ENCODE peak calls at places on chromosomes 11 and 22, in four cellular contexts. N, G, S and K are unnamed samples.

GRCh38 chr11:78256962-78257361 is 68.2 kb downstream of the USP35 start:
- DNase-seq in N (no peak), S (no peak), G (peak; percentile 53), K (no peak)

GRCh38 chr11:84894666-84895065 is 732.5 kb downstream of the DLG2 start:
- DNase-seq in S (no peak), G (no peak), N (no peak), K (no peak)

GRCh38 chr22:26529345-26529744 is 17.1 kb upstream of the TFIP11 start:
- DNase-seq in G (no peak), N (peak; percentile 39), S (no peak), K (no peak)

GRCh38 chr11:10298342-10298741 is 4.3 kb upstream of the SBF2 start:
- DNase-seq in S (no peak), N (peak; percentile 42), G (no peak), K (peak; percentile 57)

GRCh38 chr22:33274941-33275443 is 216.8 kb upstream of the SYN3 start:
- DNase-seq in N (no peak), S (no peak), G (no peak), K (no peak)

GRCh38 chr11:27720277-27720830 is 20.1 kb upstream of the BDNF start:
- DNase-seq in N (no peak), S (no peak), G (peak; percentile 48), K (no peak)

GRCh38 chr11:126186708-126187481 is 24.6 kb downstream of the RPUSD4 start:
- DNase-seq in G (no peak), S (no peak), N (peak; percentile 87), K (no peak)

GRCh38 chr22:21856197-21856596 is 11.2 kb downstream of the MAPK1 start:
- DNase-seq in G (peak; percentile 53), S (no peak), N (no peak), K (no peak)

GRCh38 chr11:36635463-36635862 is 37.4 kb upstream of the RAG2 start:
- DNase-seq in S (no peak), N (no peak), G (no peak), K (no peak)
- TF ChIP-seq POLR2AphosphoS5 in S (no peak), N (no peak), G (no peak), K (no peak)

DNA sequence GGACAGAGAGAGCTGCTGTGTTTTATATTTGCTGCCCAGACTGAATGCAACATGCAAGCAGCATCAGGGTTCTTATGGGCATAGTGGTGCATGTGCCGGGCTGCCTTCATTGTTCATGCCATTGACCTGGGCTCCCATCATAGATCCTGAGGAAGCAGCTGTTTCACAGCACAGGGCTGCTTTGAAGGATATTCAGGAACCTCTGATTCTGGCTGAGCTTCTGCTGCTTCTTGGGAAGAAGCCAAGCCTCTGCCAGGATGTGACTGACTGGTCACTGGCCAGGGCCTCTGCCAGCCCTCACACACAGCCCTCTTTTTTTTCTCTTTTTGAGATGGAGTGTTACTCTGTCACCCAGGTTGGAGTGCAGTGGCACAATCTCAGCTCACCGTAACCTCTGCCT is 43.3 kb downstream of the CYB5R2 start:
- DNase-seq in N (no peak), S (no peak), G (no peak), K (no peak)
- TF ChIP-seq TAF1 in N (no peak), S (no peak), G (no peak), K (no peak)

GRCh38 chr11:131957891-131958290 is 587.5 kb downstream of the NTM start:
- DNase-seq in S (no peak), G (no peak), N (no peak), K (no peak)
- TF ChIP-seq POLR2AphosphoS5 in S (no peak), G (no peak), N (no peak), K (no peak)

GRCh38 chr11:65529475-65530156 is 4.7 kb downstream of the SCYL1 start:
- DNase-seq in N (peak; percentile 50), G (no peak), S (no peak), K (no peak)
- TF ChIP-seq TAF1 in N (no peak), G (no peak), S (no peak), K (no peak)

GRCh38 chr11:16605971-16606783 is 132.3 kb upstream of the C11orf58 start:
- DNase-seq in N (peak; percentile 75), G (peak; percentile 73), S (peak; percentile 74), K (peak; percentile 62)

GRCh38 chr11:16605440-16605970 is 132.9 kb upstream of the C11orf58 start:
- DNase-seq in G (peak; percentile 37), N (no peak), S (no peak), K (no peak)

GRCh38 chr11:16604784-16605439 is 133.5 kb upstream of the C11orf58 start:
- DNase-seq in N (no peak), S (no peak), G (peak; percentile 64), K (no peak)

GRCh38 chr11:16603245-16603644 is 135.2 kb upstream of the C11orf58 start:
- DNase-seq in N (no peak), S (no peak), G (peak; percentile 32), K (no peak)

GRCh38 chr11:16603890-16604783 is 134.3 kb upstream of the C11orf58 start:
- DNase-seq in G (peak; percentile 60), S (no peak), N (no peak), K (no peak)
- TF ChIP-seq POLR2AphosphoS5 in G (no peak), S (no peak), N (no peak), K (no peak)

GRCh38 chr22:37275622-37276021 is 6.7 kb upstream of the CYTH4 start:
- DNase-seq in S (no peak), N (no peak), G (no peak), K (no peak)

GRCh38 chr22:37275134-37275533 is 7.2 kb upstream of the CYTH4 start:
- DNase-seq in G (no peak), S (no peak), N (no peak), K (no peak)

GRCh38 chr22:37273126-37273845 is 9.0 kb upstream of the CYTH4 start:
- DNase-seq in S (no peak), G (peak; percentile 39), N (no peak), K (no peak)

GRCh38 chr22:37273846-37274225 is 8.5 kb upstream of the CYTH4 start:
- DNase-seq in N (no peak), S (no peak), G (no peak), K (no peak)

GRCh38 chr22:37274380-37274862 is 7.9 kb upstream of the CYTH4 start:
- DNase-seq in G (no peak), S (no peak), N (no peak), K (no peak)
- TF ChIP-seq TAF1 in G (no peak), S (no peak), N (no peak), K (no peak)

DNA sequence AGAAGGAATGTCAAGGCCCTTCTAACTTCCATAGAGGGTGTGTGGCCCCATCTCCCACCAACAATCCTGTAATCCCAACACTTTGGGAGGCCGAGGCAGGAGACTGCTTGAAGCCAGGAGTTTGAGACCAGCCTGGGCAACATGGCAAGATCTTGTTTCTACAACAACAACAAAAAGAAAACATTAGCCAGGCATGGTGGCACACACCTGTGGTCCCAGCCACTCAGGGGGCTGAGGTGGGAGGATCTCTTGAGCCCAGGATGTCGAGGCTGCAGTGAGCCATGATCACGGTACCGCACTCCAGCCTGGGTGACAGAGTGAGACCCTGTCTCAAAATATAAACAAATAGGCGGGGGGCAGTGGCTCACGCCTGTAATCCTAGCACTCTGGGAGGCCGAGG is 16.9 kb downstream of the TSPAN32 start:
- DNase-seq in N (no peak), S (no peak), G (no peak), K (no peak)
- TF ChIP-seq POLR2AphosphoS5 in N (no peak), S (no peak), G (no peak), K (no peak)

DNA sequence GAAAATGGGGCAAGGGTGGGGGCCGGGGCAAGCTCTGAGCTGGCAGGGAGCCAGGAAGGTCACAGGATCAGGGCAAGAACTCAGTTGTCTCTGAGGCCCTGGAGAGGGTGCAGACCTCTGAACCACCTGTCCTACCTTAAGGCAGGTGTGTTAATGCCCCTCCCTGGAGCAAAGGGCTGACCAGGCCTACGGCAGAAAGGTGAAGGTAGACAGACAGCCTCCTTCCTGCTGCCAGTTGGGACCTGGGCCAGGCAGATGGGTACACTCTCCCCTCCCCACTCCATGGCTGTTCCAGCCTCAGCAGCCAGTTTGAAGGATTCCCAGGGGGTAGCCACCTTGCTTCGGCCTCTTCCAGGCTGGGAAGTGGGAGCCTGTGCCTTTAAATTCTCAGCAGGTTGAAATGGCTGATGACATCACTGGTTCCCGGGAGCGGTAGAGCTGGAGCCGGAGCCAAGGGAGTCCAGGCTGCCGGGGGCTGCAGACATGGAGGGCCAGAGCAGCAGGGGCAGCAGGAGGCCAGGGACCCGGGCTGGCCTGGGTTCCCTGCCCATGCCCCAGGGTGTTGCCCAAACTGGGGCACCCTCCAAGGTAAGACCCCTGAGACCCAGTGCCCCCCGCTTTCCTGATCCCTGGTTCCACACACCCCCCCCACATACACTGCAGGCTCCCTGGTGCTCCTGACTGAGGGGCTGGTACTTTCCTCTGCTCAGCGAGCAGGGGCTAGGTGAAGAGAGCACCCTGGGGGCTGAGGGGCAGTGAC is at the start of gene INPP5J:
- DNase-seq in G (no peak), N (peak; percentile 44), S (no peak), K (no peak)
- TF ChIP-seq TAF1 in G (no peak), N (no peak), S (peak; percentile 41), K (no peak)

GRCh38 chr22:46193898-46194310 is 43.6 kb downstream of the PPARA start:
- DNase-seq in S (no peak), N (no peak), G (peak; percentile 79), K (no peak)

GRCh38 chr22:46198274-46198673 is 47.9 kb downstream of the PPARA start:
- DNase-seq in N (no peak), G (no peak), S (no peak), K (no peak)

GRCh38 chr22:46196268-46196667 is 45.9 kb downstream of the PPARA start:
- DNase-seq in G (no peak), S (no peak), N (no peak), K (no peak)

GRCh38 chr22:46192210-46192993 is 42.1 kb downstream of the PPARA start:
- DNase-seq in G (no peak), N (no peak), S (no peak), K (no peak)

DNA sequence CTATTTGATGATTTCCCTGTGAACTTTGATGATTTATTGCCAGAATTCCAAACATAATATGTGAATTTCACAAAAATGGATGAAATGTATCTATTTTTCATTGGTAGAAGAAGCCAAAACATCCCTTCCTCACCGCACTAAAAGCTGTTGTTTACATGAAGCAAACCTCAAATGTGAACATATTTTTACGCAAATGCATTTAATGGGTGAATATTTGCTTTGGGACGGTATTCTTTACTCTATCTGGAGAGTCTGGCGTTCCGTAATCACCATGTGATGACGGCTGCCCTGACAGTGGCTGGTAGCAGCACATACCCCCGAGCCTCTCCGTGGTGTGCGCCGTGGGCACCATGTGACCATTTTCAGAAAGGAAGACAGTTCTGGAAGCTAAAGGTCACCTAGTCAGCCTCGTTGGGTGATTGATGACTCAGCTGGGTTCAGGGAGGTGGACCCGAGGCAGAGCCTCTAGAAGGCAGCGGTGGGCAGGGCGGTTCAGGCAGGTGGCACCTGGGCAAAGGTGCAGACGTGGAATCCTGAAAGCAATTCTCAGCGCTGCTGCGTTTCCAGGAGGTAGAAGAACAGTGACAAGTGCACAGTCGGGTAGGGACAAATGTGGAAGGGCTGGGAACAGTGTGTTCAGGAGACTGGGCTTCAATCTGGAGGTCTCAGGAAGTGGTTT is 45.3 kb downstream of the PPARA start:
- DNase-seq in G (no peak), S (no peak), N (no peak), K (no peak)
- TF ChIP-seq POLR2AphosphoS5 in G (no peak), S (no peak), N (no peak), K (no peak)

GRCh38 chr11:33542921-33543320 is 157.7 kb downstream of the C11orf91 start:
- DNase-seq in G (peak; percentile 44), N (peak; percentile 23), S (peak; percentile 34), K (peak; percentile 38)
- TF ChIP-seq TAF1 in G (no peak), N (no peak), S (no peak), K (no peak)